ENCODE peak calls at places on chromosomes 7 and 10, in ten cellular contexts. H is ELR; E is germinal center; B is nephron progenitor cell; C is activated CD8-positive, alpha-beta T cell treated with anti-CD3 and anti-CD28 coated beads for 36 hours; G is T-helper 17 cell; W is kidney; M is stimulated activated CD8-positive, alpha-beta memory T cell treated with anti-CD3 and anti-CD28 coated beads, Interleukin-15, amount 100 ng/mL, for 24 hours; J is naive thymus-derived CD4-positive, alpha-beta T cell; K is tibial artery. P is an unnamed sample.

GRCh38 chr7:81662531-81662930 is 107.3 kb downstream of the HGF start:
- DNase-seq in K (no peak), E (no peak), H (no peak), C (no peak), M (no peak), W (no peak), B (no peak), J (no peak), G (no peak), P (peak)

GRCh38 chr7:16693601-16694318 is 47.8 kb downstream of the BZW2 start:
- DNase-seq in C (no peak), M (no peak), H (no peak), J (no peak), G (no peak), B (no peak), K (no peak), W (no peak), E (no peak), P (no peak)

GRCh38 chr7:140403878-140404564 is at the start of gene RAB19:
- DNase-seq in G (peak), J (peak), C (peak), K (no peak), W (peak), E (peak), B (no peak), H (no peak), M (no peak), P (no peak)

GRCh38 chr7:134804351-134804750 is 24.9 kb downstream of the CALD1 start:
- DNase-seq in W (no peak), E (no peak), J (no peak), H (peak), G (no peak), B (no peak), M (no peak), K (no peak), C (no peak), P (peak)

GRCh38 chr7:96314402-96315108 is 7.3 kb downstream of the SLC25A13 start:
- DNase-seq in G (no peak), W (no peak), M (no peak), B (no peak), K (no peak), E (no peak), C (no peak), H (peak), J (no peak), P (no peak)

GRCh38 chr7:133295484-133295883 is 42.6 kb downstream of the EXOC4 start:
- DNase-seq in E (no peak), C (no peak), J (no peak), H (no peak), K (no peak), M (no peak), W (no peak), G (no peak), B (no peak), P (no peak)

GRCh38 chr10:124217906-124218769 is 124.7 kb upstream of the CHST15 start:
- DNase-seq in C (no peak), E (no peak), M (no peak), B (no peak), W (no peak), H (no peak), K (no peak), G (no peak), J (no peak), P (peak)

GRCh38 chr10:23530079-23530478 is 91.2 kb downstream of the OTUD1 start:
- DNase-seq in E (peak), J (peak), B (no peak), K (no peak), W (no peak), C (no peak), H (peak), G (no peak), M (no peak), P (peak)

GRCh38 chr10:103855424-103855823 is at the start of gene SH3PXD2A:
- DNase-seq in H (peak), M (no peak), K (peak), B (peak), C (peak), J (peak), G (peak), W (no peak), E (no peak), P (peak)

GRCh38 chr7:47669178-47669878 is 87.4 kb upstream of the TNS3 start:
- DNase-seq in M (no peak), G (no peak), B (no peak), C (peak), K (peak), J (no peak), H (peak), E (peak), W (peak), P (peak)

GRCh38 chr7:150863946-150864345 is 11.6 kb downstream of the AOC1 start:
- DNase-seq in E (no peak), C (no peak), H (no peak), K (no peak), W (no peak), J (no peak), G (no peak), M (no peak), B (no peak), P (no peak)

GRCh38 chr7:411677-412312 is 107.9 kb downstream of the PDGFA start:
- DNase-seq in B (no peak), H (no peak), C (no peak), K (peak), W (peak), E (no peak), M (no peak), G (no peak), J (no peak), P (no peak)

GRCh38 chr7:12436896-12437535 is 33.4 kb upstream of the VWDE start:
- DNase-seq in W (no peak), C (no peak), G (no peak), M (no peak), J (no peak), E (no peak), H (peak), B (peak), K (no peak), P (peak)

GRCh38 chr10:5976689-5977470 is 463 bp downstream of the IL15RA start:
- DNase-seq in J (peak), K (no peak), B (peak), E (peak), H (peak), M (no peak), G (no peak), W (peak), C (peak), P (peak)

P was measured in adipocyte.